ENCODE peak calls at places on chromosomes 1 and 21, in nine cellular contexts. S, R, Z, W, X, K, Y, U and E are unnamed samples.

GRCh38 chr1:93592636-93592949 is 89.0 kb downstream of the BCAR3 start:
- DNase-seq in Y (no peak), S (no peak), X (no peak), K (no peak), R (no peak), Z (no peak), W (no peak), U (no peak), E (no peak)

GRCh38 chr1:61078611-61079010 is 3.8 kb upstream of the NFIA start:
- DNase-seq in U (peak), Z (no peak), W (no peak), R (no peak), Y (no peak), X (no peak), S (no peak), K (no peak), E (no peak)

GRCh38 chr1:218259800-218260199 is 25.3 kb upstream of the RRP15 start:
- DNase-seq in S (no peak), Y (peak), U (peak), R (peak), X (no peak), K (no peak), W (peak), Z (no peak), E (no peak)

GRCh38 chr21:27570306-27570868 is 603.5 kb upstream of the ADAMTS5 start:
- DNase-seq in R (peak), X (no peak), S (peak), W (no peak), Z (no peak), K (peak), Y (no peak), U (no peak), E (no peak)

GRCh38 chr1:221104596-221104995 is 225.4 kb downstream of the HLX start:
- DNase-seq in S (no peak), Z (no peak), W (no peak), Y (no peak), R (no peak), X (no peak), K (no peak), U (no peak), E (no peak)

GRCh38 chr1:22311461-22311860 is 140.2 kb upstream of the ZBTB40 start:
- DNase-seq in K (no peak), R (no peak), X (no peak), Z (peak), S (no peak), U (no peak), W (no peak), Y (no peak), E (no peak)

GRCh38 chr1:161013104-161013590 is 7.8 kb downstream of the F11R start:
- DNase-seq in Y (peak), U (no peak), W (no peak), K (no peak), S (no peak), X (no peak), R (peak), Z (no peak), E (no peak)

GRCh38 chr1:36457691-36458090 is 6.5 kb downstream of the MRPS15 start:
- DNase-seq in X (no peak), Z (no peak), Y (no peak), U (no peak), K (no peak), R (no peak), S (no peak), W (no peak), E (no peak)

GRCh38 chr1:205316179-205316578 is 5.4 kb downstream of the NUAK2 start:
- DNase-seq in U (no peak), Y (no peak), W (no peak), R (no peak), K (no peak), Z (no peak), S (no peak), X (no peak), E (no peak)

GRCh38 chr1:247211339-247211738 is 39.5 kb upstream of the ZNF124 start:
- DNase-seq in K (no peak), U (peak), R (no peak), Y (no peak), Z (no peak), S (no peak), W (no peak), X (no peak), E (no peak)

GRCh38 chr1:67689267-67690017 is 4.4 kb downstream of the GADD45A start:
- DNase-seq in Y (no peak), R (peak), X (no peak), Z (no peak), W (no peak), K (no peak), S (no peak), U (no peak), E (no peak)

GRCh38 chr1:12436817-12437599 is 181.0 kb downstream of the DHRS3 start:
- DNase-seq in X (no peak), W (no peak), Y (peak), R (peak), U (no peak), S (no peak), Z (no peak), K (no peak), E (no peak)

GRCh38 chr1:245356891-245357585 is 202.3 kb downstream of the KIF26B start:
- DNase-seq in R (no peak), U (no peak), S (no peak), Z (no peak), X (no peak), W (no peak), Y (no peak), K (no peak), E (no peak)

GRCh38 chr1:226634156-226634588 is 85.6 kb downstream of the STUM start:
- DNase-seq in W (peak), S (peak), Y (peak), Z (peak), K (peak), U (peak), X (peak), R (peak), E (peak)

GRCh38 chr1:169999357-169999756 is 75.1 kb downstream of the KIFAP3 start:
- DNase-seq in U (no peak), S (peak), X (no peak), R (peak), Z (no peak), K (no peak), W (no peak), Y (no peak), E (no peak)

GRCh38 chr1:51572365-51572764 is 44.5 kb upstream of the OSBPL9 start:
- DNase-seq in X (no peak), Y (no peak), R (no peak), W (no peak), K (no peak), Z (no peak), U (no peak), S (no peak), E (no peak)

GRCh38 chr21:37757631-37758376 is 158.5 kb downstream of the KCNJ6 start:
- DNase-seq in X (no peak), Y (no peak), W (no peak), K (no peak), Z (no peak), S (no peak), U (no peak), R (no peak), E (no peak)

DNA sequence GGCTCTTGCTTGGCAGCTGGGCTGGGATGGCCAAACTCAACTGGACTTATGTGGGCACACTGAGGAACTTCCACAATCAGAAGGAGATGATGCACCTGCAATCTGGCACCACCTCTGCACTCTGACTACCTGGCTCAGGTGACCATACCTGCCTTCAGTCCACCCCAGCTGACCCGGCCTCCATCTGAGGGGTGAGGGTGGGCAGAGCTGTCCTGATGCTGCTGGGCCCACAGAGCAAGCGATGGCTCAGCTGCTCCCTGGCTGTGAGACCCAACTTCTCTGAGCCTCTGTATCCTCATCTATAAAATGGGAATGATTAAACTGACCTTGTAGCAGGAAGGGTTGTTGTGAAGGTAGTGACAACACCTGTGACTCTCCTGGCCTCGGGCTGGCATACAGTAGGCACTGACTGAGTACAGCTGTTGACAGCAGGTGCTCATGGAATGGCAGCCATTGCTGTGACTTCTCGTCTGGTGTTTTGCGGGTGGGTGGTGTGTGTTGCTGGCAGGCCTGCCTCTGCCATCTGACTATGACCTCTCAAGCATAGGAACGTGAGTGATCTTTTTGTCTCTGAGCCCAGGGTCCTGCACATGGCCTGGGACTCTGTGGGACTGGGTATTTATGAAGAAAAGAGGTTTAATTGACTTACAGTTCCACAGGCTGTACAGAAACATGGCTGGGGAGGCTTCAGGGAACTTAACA is 438.5 kb downstream of the PTPRU start:
- DNase-seq in K (no peak), S (no peak), U (no peak), W (no peak), X (no peak), R (no peak), Z (peak), Y (no peak), E (peak)
- TF ChIP-seq CTCF in K (no peak), S (no peak), U (no peak), W (no peak), X (no peak), R (no peak), Z (no peak), Y (no peak), E (no peak)

DNA sequence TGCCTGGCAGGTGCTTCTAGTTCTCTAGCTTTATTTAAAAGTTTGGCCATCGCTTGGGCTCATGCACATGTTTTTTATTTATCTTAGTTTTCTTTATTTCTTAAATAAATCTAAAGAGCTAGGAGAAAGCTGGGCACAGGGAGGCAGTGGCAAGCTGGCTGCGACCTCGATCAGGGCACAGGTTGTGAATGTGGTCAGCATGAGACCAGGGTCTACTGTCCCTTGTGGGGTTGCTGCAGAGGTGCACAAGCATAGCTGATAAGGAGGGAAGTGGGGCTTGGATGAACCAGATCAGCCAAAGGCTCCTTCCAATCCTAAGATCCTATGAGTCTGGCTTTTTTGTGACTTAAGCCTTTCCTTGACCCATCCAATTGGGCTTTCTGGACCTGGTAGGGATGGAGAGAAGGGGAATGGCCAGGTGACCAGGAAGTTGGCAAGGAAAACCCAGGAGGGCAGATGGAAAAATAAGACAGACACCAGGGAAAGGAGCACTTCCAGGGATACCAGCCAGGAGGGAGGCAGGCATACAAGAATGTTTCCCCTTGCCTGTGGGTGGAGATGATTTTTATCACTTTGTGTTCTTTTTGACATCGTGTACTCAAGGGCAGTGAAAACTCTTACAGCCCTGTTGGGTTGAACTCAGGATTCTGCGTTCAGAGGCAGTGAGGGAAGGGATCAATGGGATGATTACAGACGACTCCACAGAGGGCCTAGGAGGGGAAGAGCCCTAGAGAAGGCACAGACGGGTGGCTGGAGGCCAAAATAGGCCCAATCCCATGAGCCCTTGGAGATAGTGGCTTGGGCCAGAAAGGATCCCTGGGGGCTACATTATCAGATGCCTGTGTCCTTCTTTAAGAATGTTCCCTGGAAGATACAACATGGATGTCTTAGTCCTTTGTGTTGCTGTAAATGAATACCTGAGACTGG is 8.5 kb downstream of the CYP4B1 start:
- DNase-seq in R (no peak), Y (no peak), Z (no peak), W (no peak), K (no peak), U (no peak), X (no peak), S (no peak), E (no peak)
- TF ChIP-seq CTCF in R (no peak), Y (no peak), Z (no peak), W (no peak), K (no peak), U (no peak), X (no peak), S (no peak), E (no peak)

GRCh38 chr1:208081972-208082371 is 162.2 kb downstream of the PLXNA2 start:
- DNase-seq in R (no peak), X (no peak), S (no peak), Z (no peak), K (no peak), U (peak), Y (no peak), W (no peak), E (no peak)
- TF ChIP-seq CTCF in R (no peak), X (no peak), S (peak), Z (no peak), K (no peak), U (peak), Y (no peak), W (no peak), E (peak)

GRCh38 chr1:183580281-183580682 is 10.0 kb downstream of the NCF2 start:
- DNase-seq in S (no peak), Z (no peak), K (no peak), X (no peak), U (peak), R (no peak), Y (peak), W (no peak), E (no peak)
- TF ChIP-seq CTCF in S (no peak), Z (no peak), K (no peak), X (no peak), U (peak), R (peak), Y (no peak), W (no peak), E (peak)

DNA sequence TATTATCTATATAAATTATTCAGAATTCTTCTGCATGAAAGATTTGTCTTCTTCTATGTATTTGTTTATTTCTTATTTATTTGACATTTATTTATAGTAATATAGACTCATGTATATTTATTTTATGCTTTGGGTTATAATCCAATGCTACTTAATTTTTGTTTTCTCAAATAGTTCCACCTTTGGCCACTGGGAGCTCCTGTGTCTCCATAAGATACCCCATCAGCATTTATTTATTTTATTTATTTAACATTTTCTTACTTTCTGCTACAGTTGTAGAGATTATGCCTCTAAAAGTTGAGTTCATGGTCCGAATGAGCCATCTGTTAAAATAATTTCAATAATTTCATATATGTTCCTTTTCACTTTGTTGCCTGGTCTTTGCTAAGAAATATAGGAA is 289.4 kb downstream of the ADGRL2 start:
- DNase-seq in W (no peak), S (no peak), K (no peak), R (no peak), U (peak), Z (no peak), X (no peak), Y (no peak), E (no peak)
- TF ChIP-seq CTCF in W (peak), S (peak), K (no peak), R (peak), U (no peak), Z (no peak), X (no peak), Y (no peak), E (peak)

GRCh38 chr1:237503292-237503691 is 387.4 kb downstream of the ZP4 start:
- DNase-seq in X (no peak), R (no peak), U (no peak), Z (no peak), K (no peak), Y (no peak), W (no peak), S (no peak), E (no peak)
- TF ChIP-seq CTCF in X (no peak), R (no peak), U (no peak), Z (no peak), K (no peak), Y (no peak), W (no peak), S (no peak), E (no peak)

GRCh38 chr1:243550276-243550675 is 294.4 kb downstream of the SDCCAG8 start:
- DNase-seq in Z (no peak), U (no peak), R (peak), K (no peak), X (no peak), S (no peak), Y (no peak), W (no peak), E (no peak)
- TF ChIP-seq CTCF in Z (no peak), U (no peak), R (no peak), K (no peak), X (no peak), S (no peak), Y (no peak), W (no peak), E (no peak)

GRCh38 chr1:31681421-31681820 is 22.4 kb downstream of the COL16A1 start:
- DNase-seq in W (no peak), K (no peak), S (no peak), Z (no peak), R (no peak), X (no peak), Y (no peak), U (peak), E (no peak)

GRCh38 chr1:31678681-31679080 is 25.1 kb downstream of the COL16A1 start:
- DNase-seq in Z (no peak), K (no peak), S (no peak), U (no peak), W (no peak), Y (no peak), R (no peak), X (no peak), E (no peak)

GRCh38 chr1:31677949-31678348 is 25.9 kb downstream of the COL16A1 start:
- DNase-seq in Y (no peak), K (no peak), S (no peak), R (no peak), U (no peak), W (no peak), Z (no peak), X (no peak), E (no peak)

GRCh38 chr1:31679091-31679490 is 24.7 kb downstream of the COL16A1 start:
- DNase-seq in S (no peak), R (no peak), X (no peak), K (no peak), Z (no peak), U (no peak), Y (no peak), W (no peak), E (no peak)

DNA sequence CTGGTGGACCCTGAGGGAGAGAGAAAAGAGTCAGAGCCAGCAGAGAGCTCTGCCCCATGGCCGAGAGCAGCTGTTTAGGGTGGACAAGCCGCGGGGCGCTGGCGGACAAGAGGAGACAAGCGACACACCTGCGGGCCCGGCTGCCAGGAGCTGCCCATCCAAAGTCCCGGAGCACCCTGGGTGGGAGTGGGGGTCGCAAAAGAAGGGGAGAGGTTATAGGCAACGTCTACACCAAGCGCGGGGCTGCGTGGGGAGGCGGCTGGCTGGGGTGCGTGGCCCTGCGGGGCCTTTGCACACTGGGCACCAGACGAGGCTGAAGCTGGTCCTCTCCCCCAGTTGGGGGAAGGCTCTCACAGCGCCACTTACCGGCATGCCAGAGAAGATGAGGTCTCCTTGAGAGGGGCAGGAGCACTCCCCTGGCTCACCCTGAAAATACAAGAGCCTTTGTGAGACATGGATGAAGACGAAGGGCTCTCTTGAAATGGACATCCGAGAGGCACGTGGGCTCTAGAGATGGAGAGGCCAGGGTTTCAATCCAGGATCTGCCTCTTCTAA is 24.1 kb downstream of the COL16A1 start:
- DNase-seq in Z (no peak), R (no peak), W (no peak), Y (no peak), K (no peak), U (peak), X (no peak), S (no peak), E (no peak)
- TF ChIP-seq CTCF in Z (no peak), R (no peak), W (no peak), Y (no peak), K (no peak), U (peak), X (no peak), S (no peak), E (no peak)

GRCh38 chr21:46478910-46479309 is 20.2 kb downstream of the DIP2A start:
- DNase-seq in Y (no peak), K (no peak), X (no peak), W (no peak), S (no peak), U (no peak), R (no peak), Z (no peak), E (no peak)

GRCh38 chr21:46480466-46480865 is 21.8 kb downstream of the DIP2A start:
- DNase-seq in S (no peak), U (no peak), Y (no peak), Z (no peak), W (no peak), R (no peak), X (no peak), K (no peak), E (no peak)

GRCh38 chr21:46474365-46474764 is 15.7 kb downstream of the DIP2A start:
- DNase-seq in W (no peak), K (no peak), U (no peak), R (no peak), S (no peak), X (no peak), Y (no peak), Z (no peak), E (no peak)

GRCh38 chr21:46475296-46475695 is 16.6 kb downstream of the DIP2A start:
- DNase-seq in W (no peak), U (no peak), K (no peak), S (no peak), Z (no peak), X (no peak), Y (no peak), R (no peak), E (no peak)

DNA sequence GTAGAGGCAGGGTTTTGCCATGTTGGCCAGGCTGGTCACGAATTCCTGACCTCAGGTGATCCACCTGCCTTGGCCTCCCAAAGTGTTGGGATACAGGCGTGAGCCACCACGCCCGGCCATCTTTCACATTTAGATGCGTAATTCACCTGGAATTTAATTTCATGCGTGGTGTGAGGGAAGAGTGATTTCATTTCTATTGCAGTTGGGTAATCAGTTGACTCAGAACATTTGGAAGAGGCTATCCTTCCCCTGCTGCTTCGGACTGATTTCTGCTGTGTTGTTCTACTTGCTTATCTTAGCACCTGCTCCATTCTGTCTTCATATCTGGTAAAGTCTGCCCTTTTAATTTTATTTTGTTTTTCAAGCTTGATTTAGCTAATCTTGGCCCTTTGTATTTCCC is 19.1 kb downstream of the DIP2A start:
- DNase-seq in U (no peak), W (no peak), K (no peak), S (no peak), Z (no peak), R (peak), X (no peak), Y (no peak), E (no peak)
- TF ChIP-seq CTCF in U (no peak), W (no peak), K (no peak), S (no peak), Z (no peak), R (no peak), X (no peak), Y (no peak), E (no peak)